ENCODE peak calls at places on chromosome 13, in seven cellular contexts. One of them, this sample, is unnamed.

GRCh38 chr13:50664961-50665360 is 178.5 kb downstream of the DLEU7 start:
- DNase-seq in H9: no peak
- DNase-seq in mammary epithelial cell: no peak
- DNase-seq in HepG2: no peak
- DNase-seq in GM23338: no peak
- DNase-seq in Karpas-422: no peak
- DNase-seq in astrocyte: no peak
- DNase-seq in this sample: no peak

GRCh38 chr13:52067237-52067636 is 42.7 kb downstream of the UTP14C start:
- DNase-seq in H9: no peak
- DNase-seq in mammary epithelial cell: no peak
- DNase-seq in HepG2: peak
- DNase-seq in GM23338: peak
- DNase-seq in Karpas-422: no peak
- DNase-seq in astrocyte: no peak
- DNase-seq in this sample: no peak

GRCh38 chr13:101520672-101521071 is 68.2 kb downstream of the ITGBL1 start:
- DNase-seq in H9: no peak
- DNase-seq in mammary epithelial cell: peak
- DNase-seq in HepG2: no peak
- DNase-seq in GM23338: no peak
- DNase-seq in Karpas-422: no peak
- DNase-seq in astrocyte: peak
- DNase-seq in this sample: no peak

GRCh38 chr13:28429685-28430290 is 65.1 kb downstream of the FLT1 start:
- DNase-seq in H9: peak
- DNase-seq in mammary epithelial cell: no peak
- DNase-seq in HepG2: no peak
- DNase-seq in GM23338: peak
- DNase-seq in Karpas-422: no peak
- DNase-seq in astrocyte: no peak
- DNase-seq in this sample: no peak

GRCh38 chr13:50358221-50358620 is 343.0 kb downstream of the KCNRG start:
- DNase-seq in H9: no peak
- DNase-seq in mammary epithelial cell: no peak
- DNase-seq in HepG2: no peak
- DNase-seq in GM23338: no peak
- DNase-seq in Karpas-422: no peak
- DNase-seq in astrocyte: no peak
- DNase-seq in this sample: no peak

GRCh38 chr13:64912141-64912540 is 2318.0 kb downstream of the PCDH9 start:
- DNase-seq in H9: no peak
- DNase-seq in mammary epithelial cell: peak
- DNase-seq in HepG2: no peak
- DNase-seq in GM23338: no peak
- DNase-seq in Karpas-422: no peak
- DNase-seq in astrocyte: peak
- DNase-seq in this sample: no peak

GRCh38 chr13:27425151-27425917 is 915 bp downstream of the GTF3A start:
- DNase-seq in H9: no peak
- DNase-seq in mammary epithelial cell: peak
- DNase-seq in HepG2: no peak
- DNase-seq in GM23338: no peak
- DNase-seq in Karpas-422: peak
- DNase-seq in astrocyte: peak
- DNase-seq in this sample: no peak

GRCh38 chr13:67554296-67554695 is 324.2 kb upstream of the PCDH9 start:
- DNase-seq in H9: no peak
- DNase-seq in mammary epithelial cell: no peak
- DNase-seq in HepG2: no peak
- DNase-seq in GM23338: no peak
- DNase-seq in Karpas-422: no peak
- DNase-seq in astrocyte: peak
- DNase-seq in this sample: no peak

GRCh38 chr13:77878186-77878585 is 40.4 kb downstream of the EDNRB start:
- DNase-seq in H9: no peak
- DNase-seq in mammary epithelial cell: no peak
- DNase-seq in HepG2: no peak
- DNase-seq in GM23338: no peak
- DNase-seq in Karpas-422: no peak
- DNase-seq in astrocyte: no peak
- DNase-seq in this sample: no peak

GRCh38 chr13:23794267-23795161 is 94.7 kb downstream of the MIPEP start:
- DNase-seq in H9: no peak
- DNase-seq in mammary epithelial cell: peak
- DNase-seq in HepG2: no peak
- DNase-seq in GM23338: no peak
- DNase-seq in Karpas-422: no peak
- DNase-seq in astrocyte: peak
- DNase-seq in this sample: no peak

GRCh38 chr13:47803131-47803530 is 197.9 kb downstream of the SUCLA2 start:
- DNase-seq in H9: no peak
- DNase-seq in mammary epithelial cell: no peak
- DNase-seq in HepG2: no peak
- DNase-seq in GM23338: no peak
- DNase-seq in Karpas-422: no peak
- DNase-seq in astrocyte: no peak
- DNase-seq in this sample: no peak

GRCh38 chr13:99425485-99426341 is 75.6 kb upstream of the TM9SF2 start:
- DNase-seq in H9: peak
- DNase-seq in mammary epithelial cell: no peak
- DNase-seq in HepG2: no peak
- DNase-seq in GM23338: no peak
- DNase-seq in Karpas-422: peak
- DNase-seq in astrocyte: no peak
- DNase-seq in this sample: no peak

GRCh38 chr13:75153834-75154233 is 328.1 kb downstream of the TBC1D4 start:
- DNase-seq in H9: no peak
- DNase-seq in mammary epithelial cell: no peak
- DNase-seq in HepG2: no peak
- DNase-seq in GM23338: no peak
- DNase-seq in Karpas-422: no peak
- DNase-seq in astrocyte: peak
- DNase-seq in this sample: no peak

GRCh38 chr13:42574011-42574410 is at the start of gene TNFSF11:
- DNase-seq in H9: peak
- DNase-seq in mammary epithelial cell: no peak
- DNase-seq in HepG2: no peak
- DNase-seq in GM23338: peak
- DNase-seq in Karpas-422: no peak
- DNase-seq in astrocyte: no peak
- DNase-seq in this sample: peak

GRCh38 chr13:106597759-106598395 is 29.9 kb upstream of the ARGLU1 start:
- DNase-seq in H9: no peak
- DNase-seq in mammary epithelial cell: no peak
- DNase-seq in HepG2: no peak
- DNase-seq in GM23338: no peak
- DNase-seq in Karpas-422: no peak
- DNase-seq in astrocyte: no peak
- DNase-seq in this sample: no peak

GRCh38 chr13:96141032-96141431 is 51.1 kb downstream of the HS6ST3 start:
- DNase-seq in H9: no peak
- DNase-seq in mammary epithelial cell: peak
- DNase-seq in HepG2: peak
- DNase-seq in GM23338: peak
- DNase-seq in Karpas-422: peak
- DNase-seq in astrocyte: peak
- DNase-seq in this sample: peak

GRCh38 chr13:30418075-30418715 is 4.1 kb upstream of the UBE2L5 start:
- DNase-seq in H9: no peak
- DNase-seq in mammary epithelial cell: no peak
- DNase-seq in HepG2: no peak
- DNase-seq in GM23338: no peak
- DNase-seq in Karpas-422: no peak
- DNase-seq in astrocyte: no peak
- DNase-seq in this sample: no peak
- H3K4me2 ChIP-seq in H9: no peak
- H3K4me2 ChIP-seq in mammary epithelial cell: no peak
- H3K4me2 ChIP-seq in HepG2: no peak
- H3K4me2 ChIP-seq in GM23338: no peak
- H3K4me2 ChIP-seq in Karpas-422: peak
- H3K4me2 ChIP-seq in astrocyte: no peak
- H3K4me2 ChIP-seq in this sample: no peak

GRCh38 chr13:30895773-30896172 is 10.3 kb upstream of the MEDAG start:
- DNase-seq in H9: no peak
- DNase-seq in mammary epithelial cell: peak
- DNase-seq in HepG2: no peak
- DNase-seq in GM23338: peak
- DNase-seq in Karpas-422: no peak
- DNase-seq in astrocyte: peak
- DNase-seq in this sample: peak
- H3K27ac ChIP-seq in H9: no peak
- H3K27ac ChIP-seq in mammary epithelial cell: no peak
- H3K27ac ChIP-seq in HepG2: no peak
- H3K27ac ChIP-seq in GM23338: no peak
- H3K27ac ChIP-seq in Karpas-422: no peak
- H3K27ac ChIP-seq in astrocyte: peak
- H3K27ac ChIP-seq in this sample: peak

DNA sequence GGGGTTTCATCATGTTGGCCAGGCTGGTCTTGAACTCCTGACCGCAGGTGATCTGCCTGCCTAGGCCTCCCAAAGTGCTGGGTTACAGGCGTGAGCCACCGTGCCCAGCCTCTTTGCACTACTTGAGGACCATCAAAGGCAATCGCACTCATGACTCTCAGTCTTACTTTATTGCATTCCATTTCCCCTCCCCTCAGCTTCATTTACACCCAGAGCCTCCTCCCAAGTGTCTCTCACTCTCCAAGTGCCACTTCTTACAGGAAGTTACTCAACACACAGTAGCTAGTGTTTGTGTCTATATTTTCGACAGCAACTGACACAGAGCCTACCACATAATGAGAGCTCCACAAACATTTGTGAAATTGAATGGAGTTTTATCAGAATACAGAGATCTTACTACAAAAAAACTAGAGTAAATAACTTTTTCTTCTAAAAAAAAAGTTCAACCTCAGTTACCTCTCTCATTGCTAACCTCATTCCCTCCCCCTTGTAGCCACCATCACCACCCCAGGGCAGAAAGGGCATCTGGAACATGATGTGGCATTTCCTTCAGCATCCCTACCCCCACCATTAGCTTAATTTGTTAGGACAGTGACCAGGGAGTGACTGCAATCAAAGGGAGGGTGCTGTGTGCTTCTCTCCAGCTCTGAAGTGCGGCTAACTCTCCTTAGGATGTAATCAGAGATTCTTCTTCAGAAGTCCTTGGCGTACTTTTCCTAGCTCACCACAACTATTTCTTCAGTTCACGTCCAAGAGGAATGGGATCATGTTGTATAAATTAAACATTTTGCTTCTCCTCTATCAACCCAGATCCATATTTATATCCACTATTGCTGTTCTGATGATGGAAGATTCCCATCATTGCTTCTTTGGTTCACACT is 17.0 kb upstream of the RUBCNL start:
- DNase-seq in H9: no peak
- DNase-seq in mammary epithelial cell: no peak
- DNase-seq in HepG2: no peak
- DNase-seq in GM23338: no peak
- DNase-seq in Karpas-422: no peak
- DNase-seq in astrocyte: no peak
- DNase-seq in this sample: no peak
- H3K4me2 ChIP-seq in H9: no peak
- H3K4me2 ChIP-seq in mammary epithelial cell: no peak
- H3K4me2 ChIP-seq in HepG2: no peak
- H3K4me2 ChIP-seq in GM23338: no peak
- H3K4me2 ChIP-seq in Karpas-422: no peak
- H3K4me2 ChIP-seq in astrocyte: no peak
- H3K4me2 ChIP-seq in this sample: no peak

GRCh38 chr13:79406597-79406908 is 498 bp upstream of the RBM26 start:
- DNase-seq in H9: no peak
- DNase-seq in mammary epithelial cell: no peak
- DNase-seq in HepG2: no peak
- DNase-seq in GM23338: no peak
- DNase-seq in Karpas-422: no peak
- DNase-seq in astrocyte: no peak
- DNase-seq in this sample: no peak

GRCh38 chr13:79405831-79406596 is at the start of gene RBM26:
- DNase-seq in H9: peak
- DNase-seq in mammary epithelial cell: peak
- DNase-seq in HepG2: peak
- DNase-seq in GM23338: peak
- DNase-seq in Karpas-422: peak
- DNase-seq in astrocyte: peak
- DNase-seq in this sample: peak

GRCh38 chr13:79405501-79405830 is 589 bp downstream of the RBM26 start:
- DNase-seq in H9: peak
- DNase-seq in mammary epithelial cell: peak
- DNase-seq in HepG2: no peak
- DNase-seq in GM23338: peak
- DNase-seq in Karpas-422: no peak
- DNase-seq in astrocyte: no peak
- DNase-seq in this sample: no peak

GRCh38 chr13:79404361-79404760 is 1.7 kb downstream of the RBM26 start:
- DNase-seq in H9: no peak
- DNase-seq in mammary epithelial cell: no peak
- DNase-seq in HepG2: no peak
- DNase-seq in GM23338: no peak
- DNase-seq in Karpas-422: no peak
- DNase-seq in astrocyte: no peak
- DNase-seq in this sample: no peak

DNA sequence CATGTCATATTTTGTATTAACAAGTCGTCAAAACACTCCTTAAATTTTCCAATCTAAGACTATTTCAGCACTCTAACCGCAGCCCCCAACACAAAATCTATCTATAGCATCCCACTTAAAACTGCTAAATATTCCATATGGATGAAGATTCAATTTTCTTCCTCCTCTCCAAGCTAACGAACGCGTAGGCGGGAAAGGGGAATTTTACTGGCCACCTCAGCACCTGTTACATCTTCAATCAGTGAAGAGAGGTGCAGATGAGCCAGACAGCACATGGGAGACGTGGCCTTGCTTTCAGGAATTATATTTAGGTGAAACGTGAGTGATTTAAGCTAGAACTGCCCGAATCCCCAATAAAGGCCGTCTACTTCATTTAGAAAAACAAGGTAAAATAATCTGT is 1.1 kb downstream of the RBM26 start:
- DNase-seq in H9: no peak
- DNase-seq in mammary epithelial cell: peak
- DNase-seq in HepG2: no peak
- DNase-seq in GM23338: peak
- DNase-seq in Karpas-422: peak
- DNase-seq in astrocyte: no peak
- DNase-seq in this sample: no peak
- H3K27ac ChIP-seq in H9: no peak
- H3K27ac ChIP-seq in mammary epithelial cell: peak
- H3K27ac ChIP-seq in HepG2: peak
- H3K27ac ChIP-seq in GM23338: peak
- H3K27ac ChIP-seq in Karpas-422: peak
- H3K27ac ChIP-seq in astrocyte: peak
- H3K27ac ChIP-seq in this sample: peak

GRCh38 chr13:87810391-87810801 is 139.2 kb downstream of the SLITRK5 start:
- DNase-seq in H9: peak
- DNase-seq in mammary epithelial cell: no peak
- DNase-seq in HepG2: peak
- DNase-seq in GM23338: peak
- DNase-seq in Karpas-422: no peak
- DNase-seq in astrocyte: no peak
- DNase-seq in this sample: peak
- H3K4me2 ChIP-seq in H9: peak
- H3K4me2 ChIP-seq in mammary epithelial cell: no peak
- H3K4me2 ChIP-seq in HepG2: peak
- H3K4me2 ChIP-seq in GM23338: peak
- H3K4me2 ChIP-seq in Karpas-422: no peak
- H3K4me2 ChIP-seq in astrocyte: no peak
- H3K4me2 ChIP-seq in this sample: peak

GRCh38 chr13:83450586-83450985 is 431.7 kb downstream of the SLITRK1 start:
- DNase-seq in H9: no peak
- DNase-seq in mammary epithelial cell: peak
- DNase-seq in HepG2: no peak
- DNase-seq in GM23338: peak
- DNase-seq in Karpas-422: no peak
- DNase-seq in astrocyte: peak
- DNase-seq in this sample: no peak
- H3K27ac ChIP-seq in H9: no peak
- H3K27ac ChIP-seq in mammary epithelial cell: peak
- H3K27ac ChIP-seq in HepG2: no peak
- H3K27ac ChIP-seq in GM23338: no peak
- H3K27ac ChIP-seq in Karpas-422: no peak
- H3K27ac ChIP-seq in astrocyte: no peak
- H3K27ac ChIP-seq in this sample: no peak